ENCODE peak calls at places on chromosomes 7 and 10, in four cellular contexts. B, Z, S and K are unnamed samples.

GRCh38 chr10:28806481-28806880 is 129.2 kb downstream of the BAMBI start:
- DNase-seq in B (no peak), Z (peak), S (no peak), K (no peak)

GRCh38 chr10:72081772-72082590 is 6.4 kb downstream of the SPOCK2 start:
- DNase-seq in B (no peak), Z (no peak), S (no peak), K (no peak)

GRCh38 chr10:27857616-27858015 is 112.0 kb upstream of the MKX start:
- DNase-seq in B (no peak), Z (peak), S (no peak), K (no peak)

GRCh38 chr7:120611959-120612358 is 246.0 kb downstream of the TSPAN12 start:
- DNase-seq in B (no peak), Z (no peak), S (no peak), K (no peak)

GRCh38 chr7:157709531-157710251 is 372.9 kb downstream of the DNAJB6 start:
- DNase-seq in B (no peak), Z (no peak), S (no peak), K (no peak)

GRCh38 chr7:92833766-92834605 is 2.4 kb downstream of the CDK6 start:
- DNase-seq in B (peak), Z (peak), S (peak), K (no peak)

GRCh38 chr10:45008524-45009161 is 7.9 kb downstream of the ZNF22 start:
- DNase-seq in B (peak), Z (peak), S (no peak), K (peak)

GRCh38 chr7:120792861-120793130 is 65.1 kb downstream of the TSPAN12 start:
- DNase-seq in B (no peak), Z (no peak), S (no peak), K (peak)

GRCh38 chr7:151256410-151257045 is 8.0 kb upstream of the SMARCD3 start:
- DNase-seq in B (no peak), Z (no peak), S (no peak), K (no peak)

GRCh38 chr7:105050493-105050892 is 36.5 kb downstream of the KMT2E start:
- DNase-seq in B (no peak), Z (no peak), S (no peak), K (no peak)

GRCh38 chr10:33237736-33238624 is 96.5 kb downstream of the NRP1 start:
- DNase-seq in B (peak), Z (no peak), S (no peak), K (peak)

GRCh38 chr10:75229961-75230360 is 5.8 kb downstream of the COMTD1 start:
- DNase-seq in B (peak), Z (no peak), S (no peak), K (no peak)

GRCh38 chr7:145082366-145083240 is 246.8 kb upstream of the TPK1 start:
- DNase-seq in B (no peak), Z (no peak), S (no peak), K (no peak)

GRCh38 chr10:22253578-22253882 is 35.7 kb upstream of the EBLN1 start:
- DNase-seq in B (peak), Z (no peak), S (peak), K (no peak)

DNA sequence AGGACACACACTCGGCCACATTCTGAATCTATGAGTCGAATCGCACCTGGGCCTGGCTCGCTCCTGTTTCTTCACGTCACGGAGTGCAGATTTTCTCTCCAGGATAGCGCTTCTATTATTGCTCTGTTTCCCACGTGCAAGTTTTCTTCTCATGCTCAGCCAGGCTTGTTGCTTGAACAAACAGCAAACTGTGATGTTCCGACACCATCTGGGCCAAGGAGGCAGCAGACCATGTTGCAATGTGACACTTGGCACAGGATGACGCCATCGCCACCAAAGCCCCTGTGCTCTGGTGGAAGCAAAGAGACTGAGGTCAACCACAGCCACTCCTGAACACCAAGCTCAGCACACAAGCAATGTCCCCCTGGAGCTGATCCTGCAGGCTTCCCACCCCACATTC is 507.2 kb upstream of the ADARB2 start:
- DNase-seq in B (no peak), Z (no peak), S (no peak), K (no peak)
- H3K4me3 ChIP-seq in B (no peak), Z (no peak), S (no peak), K (no peak)

GRCh38 chr7:1800876-1801275 is 130.8 kb downstream of the ELFN1 start:
- DNase-seq in B (no peak), Z (no peak), S (no peak), K (no peak)

GRCh38 chr7:1798191-1798590 is 128.1 kb downstream of the ELFN1 start:
- DNase-seq in B (no peak), Z (no peak), S (no peak), K (no peak)

DNA sequence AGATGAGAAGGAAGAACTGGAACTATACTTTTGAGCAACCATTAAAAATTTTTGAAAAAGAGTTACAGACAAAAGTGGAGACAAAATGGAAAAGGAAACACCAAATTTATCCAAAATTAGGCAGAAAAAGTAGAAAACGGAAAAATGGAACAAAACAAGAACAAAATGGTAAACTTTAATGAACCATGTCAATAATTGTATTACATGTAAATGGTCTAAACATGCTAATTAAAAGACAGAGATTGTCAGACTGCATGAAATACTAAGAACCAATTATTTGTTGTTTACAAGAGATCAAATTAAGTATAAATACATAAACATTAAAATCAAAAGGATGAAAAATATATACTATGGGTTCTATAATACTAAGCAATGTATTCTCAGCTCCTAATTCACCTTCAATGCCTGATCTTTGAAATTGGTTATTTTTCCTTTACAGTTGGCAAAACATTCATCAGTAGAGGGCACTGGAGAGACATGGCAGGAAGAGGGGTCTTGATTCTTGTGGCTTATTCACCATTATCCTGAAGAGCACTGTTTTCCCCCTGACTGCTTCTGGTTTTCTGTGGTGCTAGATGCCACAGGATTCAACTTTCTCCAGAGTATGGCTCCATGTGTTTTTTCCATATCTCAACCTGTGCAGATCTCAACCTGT is 124.9 kb downstream of the ELFN1 start:
- DNase-seq in B (peak), Z (no peak), S (no peak), K (no peak)
- TF ChIP-seq CTCF in B (peak), Z (peak), S (no peak), K (peak)

DNA sequence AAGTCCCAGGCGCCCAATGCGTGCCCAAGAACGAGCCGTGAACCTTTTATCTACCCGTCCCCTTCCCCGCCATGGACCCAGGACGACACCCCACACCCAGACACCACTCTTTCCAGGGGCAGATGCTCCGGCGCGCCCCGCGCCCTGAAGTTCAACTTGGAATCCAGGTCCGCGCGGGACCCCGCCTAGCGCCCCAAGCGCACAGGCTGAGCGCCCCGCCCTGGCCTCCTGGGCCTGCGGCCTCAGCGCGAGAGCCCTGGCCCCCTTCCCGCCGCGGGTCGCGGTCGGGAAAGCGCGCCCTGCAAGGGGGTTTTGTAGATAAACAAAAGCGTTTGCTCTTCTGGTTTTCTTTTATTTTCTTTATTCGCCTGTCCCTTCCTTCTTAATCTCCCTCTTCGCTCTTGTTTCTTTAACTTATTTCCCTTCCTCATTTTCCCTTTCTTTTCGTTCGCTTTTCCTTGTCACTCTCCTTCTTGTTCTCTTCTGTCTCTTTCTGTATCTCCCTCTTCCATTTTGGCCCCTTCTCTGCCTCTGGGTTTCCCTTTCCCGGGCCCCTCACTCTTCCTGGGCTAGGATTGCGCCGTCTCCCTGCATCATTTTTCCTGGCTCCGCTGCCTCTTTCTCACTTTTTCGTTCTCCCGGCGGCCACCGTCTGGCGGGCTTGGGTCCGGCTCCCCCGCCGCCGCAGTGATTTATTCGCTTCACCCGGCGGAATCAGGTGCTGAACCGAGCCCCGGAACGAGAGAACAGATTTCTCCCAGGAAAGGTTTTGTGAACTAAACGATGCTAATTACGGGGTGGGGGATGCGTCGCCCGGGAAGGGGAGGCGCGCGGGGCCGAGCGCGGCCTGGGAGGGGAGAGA is 15.3 kb upstream of the PAX2 start:
- DNase-seq in B (no peak), Z (no peak), S (no peak), K (no peak)
- H3K4me3 ChIP-seq in B (no peak), Z (peak), S (peak), K (no peak)

DNA sequence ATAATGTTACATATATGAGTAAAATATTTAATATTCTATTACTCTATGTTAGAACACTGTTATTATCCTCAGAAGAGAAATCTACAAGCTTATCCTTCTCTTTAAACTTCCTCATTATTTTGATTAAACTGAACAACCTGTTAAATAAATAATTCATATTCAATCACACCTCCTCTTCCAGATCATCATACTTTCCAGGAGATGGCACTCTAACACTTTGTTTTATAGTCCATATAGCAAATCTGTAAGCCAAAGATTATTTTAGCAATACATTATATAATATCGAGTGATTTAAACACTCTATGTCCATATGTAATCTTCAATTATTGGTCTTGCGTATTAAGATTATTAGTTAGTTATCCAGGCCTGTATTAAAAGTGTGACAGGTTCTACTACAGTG is 694.1 kb downstream of the ANKRD7 start:
- DNase-seq in B (no peak), Z (peak), S (no peak), K (no peak)
- TF ChIP-seq CTCF in B (no peak), Z (no peak), S (no peak), K (peak)

DNA sequence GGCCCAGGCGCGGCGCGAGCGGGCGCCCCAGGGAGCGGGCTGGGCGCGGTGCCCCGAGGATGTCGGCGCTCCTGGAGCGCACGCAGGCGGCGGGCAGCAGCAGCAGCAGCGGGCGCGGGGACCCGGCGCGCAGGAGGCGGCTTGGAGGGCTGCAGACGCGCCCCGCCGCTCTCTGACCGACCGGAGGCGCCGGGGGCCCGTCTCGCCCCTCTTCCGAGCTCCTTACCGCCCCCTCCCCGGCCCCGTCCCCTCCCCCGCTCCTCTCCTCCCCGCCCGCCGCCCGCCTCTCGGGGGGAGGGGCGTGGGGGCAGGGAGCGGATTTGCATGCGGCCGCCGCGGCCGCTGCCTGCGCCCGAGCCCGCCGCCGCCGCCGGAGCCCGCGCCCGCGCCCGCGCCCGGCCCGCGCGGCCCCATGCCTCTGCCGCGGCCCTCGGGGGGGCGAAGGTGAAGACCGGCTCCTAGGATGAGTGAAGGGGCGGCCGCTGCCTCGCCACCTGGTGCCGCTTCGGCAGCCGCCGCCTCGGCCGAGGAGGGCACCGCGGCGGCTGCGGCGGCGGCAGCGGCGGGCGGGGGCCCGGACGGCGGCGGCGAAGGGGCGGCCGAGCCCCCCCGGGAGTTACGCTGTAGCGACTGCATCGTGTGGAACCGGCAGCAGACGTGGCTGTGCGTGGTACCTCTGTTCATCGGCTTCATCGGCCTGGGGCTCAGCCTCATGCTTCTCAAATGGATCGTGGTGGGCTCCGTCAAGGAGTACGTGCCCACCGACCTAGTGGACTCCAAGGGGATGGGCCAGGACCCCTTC is at the start of gene NRG3:
- DNase-seq in B (peak), Z (peak), S (no peak), K (no peak)
- H3K4me3 ChIP-seq in B (no peak), Z (peak), S (peak), K (peak)

GRCh38 chr7:69018200-69018599 is 580.1 kb upstream of the AUTS2 start:
- DNase-seq in B (no peak), Z (peak), S (no peak), K (no peak)
- TF ChIP-seq CTCF in B (no peak), Z (peak), S (no peak), K (peak)

GRCh38 chr10:114045071-114045737 is 1.5 kb downstream of the ADRB1 start:
- DNase-seq in B (peak), Z (peak), S (peak), K (no peak)
- H3K4me3 ChIP-seq in B (no peak), Z (no peak), S (peak), K (peak)

DNA sequence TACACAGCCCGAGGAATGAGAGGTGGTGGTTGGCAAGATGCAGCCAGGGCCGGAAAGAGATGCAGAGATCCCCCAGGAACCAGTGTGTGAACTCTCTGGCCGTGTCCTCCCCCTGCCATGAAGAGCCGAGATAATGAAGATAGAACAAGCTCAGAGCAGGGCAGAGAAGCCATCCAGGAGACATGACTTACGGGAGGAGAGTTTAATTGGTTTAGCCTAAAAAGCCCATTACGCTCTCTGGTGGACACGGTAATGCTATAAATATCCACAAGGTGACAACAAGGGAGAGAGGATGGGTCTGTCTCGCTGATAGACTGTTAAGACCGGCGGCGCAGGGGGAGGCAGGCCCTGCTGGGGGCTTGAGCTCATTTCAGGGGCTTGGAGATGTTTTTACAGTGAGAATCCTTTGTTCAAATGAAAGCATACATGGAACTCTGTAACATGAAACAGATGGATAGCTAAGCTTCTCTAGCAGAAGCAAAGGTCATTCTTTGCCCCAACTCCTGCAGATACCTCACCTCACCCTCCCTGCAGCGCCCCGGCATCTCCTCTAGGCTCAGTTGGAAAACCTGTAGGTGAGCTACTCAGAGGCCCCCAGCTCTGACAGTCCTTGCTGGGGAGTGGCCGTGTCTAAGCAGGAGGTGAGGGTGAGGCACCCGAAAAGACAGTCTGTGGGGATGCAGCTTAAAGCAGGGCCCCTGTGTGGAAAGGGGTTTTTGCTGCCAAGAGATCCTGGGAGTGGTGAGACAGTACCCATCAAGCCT is 40.8 kb upstream of the LOXL4 start:
- DNase-seq in B (no peak), Z (no peak), S (no peak), K (no peak)
- TF ChIP-seq CTCF in B (peak), Z (no peak), S (no peak), K (no peak)

GRCh38 chr10:94292448-94293118 is 70.2 kb downstream of the NOC3L start:
- DNase-seq in B (peak), Z (no peak), S (peak), K (no peak)
- H3K4me3 ChIP-seq in B (no peak), Z (no peak), S (no peak), K (no peak)